ENCODE peak calls at places on chromosome 11, in ten cellular contexts. Q is choroid plexus epithelial cell, S is mesothelial cell of epicardium, C is body of pancreas, F is cardiac fibroblast, I is GM13977, G is uterus, R is kidney epithelial cell, U is AG10803, E is BE2C. T is an unnamed sample.

GRCh38 chr11:61796127-61796526 is 3.4 kb downstream of the FEN1 start:
- DNase-seq in Q (no peak), S (no peak), C (no peak), F (no peak), I (no peak), G (no peak), R (no peak), U (no peak), E (no peak), T (no peak)

GRCh38 chr11:22432331-22433065 is 94.3 kb downstream of the SLC17A6 start:
- DNase-seq in Q (peak), S (no peak), C (peak), F (peak), I (no peak), G (peak), R (no peak), U (peak), E (peak), T (no peak)

GRCh38 chr11:118897721-118898310 is 14.1 kb downstream of the CXCR5 start:
- DNase-seq in Q (no peak), S (no peak), C (no peak), F (no peak), I (no peak), G (peak), R (no peak), U (no peak), E (peak), T (no peak)

GRCh38 chr11:11279956-11280689 is 72.9 kb downstream of the CSNK2A3 start:
- DNase-seq in Q (peak), S (no peak), C (no peak), F (peak), I (no peak), G (no peak), R (no peak), U (no peak), E (no peak), T (no peak)

GRCh38 chr11:130721736-130722135 is 194.5 kb downstream of the SNX19 start:
- DNase-seq in Q (peak), S (no peak), C (no peak), F (peak), I (no peak), G (no peak), R (no peak), U (peak), E (no peak), T (no peak)

GRCh38 chr11:118148240-118148639 is 4.4 kb downstream of the SCN4B start:
- DNase-seq in Q (no peak), S (no peak), C (no peak), F (no peak), I (no peak), G (no peak), R (no peak), U (no peak), E (no peak), T (no peak)

GRCh38 chr11:71447791-71448256 is 369 bp downstream of the DHCR7 start:
- DNase-seq in Q (no peak), S (peak), C (no peak), F (peak), I (peak), G (no peak), R (no peak), U (peak), E (peak), T (peak)

GRCh38 chr11:35029979-35030378 is 109.0 kb upstream of the CD44 start:
- DNase-seq in Q (peak), S (no peak), C (no peak), F (peak), I (peak), G (no peak), R (peak), U (peak), E (no peak), T (no peak)

GRCh38 chr11:16603890-16604783 is 134.3 kb upstream of the C11orf58 start:
- DNase-seq in Q (no peak), S (no peak), C (peak), F (peak), I (no peak), G (no peak), R (no peak), U (no peak), E (no peak), T (no peak)

GRCh38 chr11:95930948-95931347 is 7.0 kb upstream of the MTMR2 start:
- DNase-seq in Q (no peak), S (no peak), C (no peak), F (no peak), I (no peak), G (no peak), R (no peak), U (no peak), E (no peak), T (no peak)

GRCh38 chr11:134585666-134586285 is 173.7 kb upstream of the B3GAT1 start:
- DNase-seq in Q (no peak), S (no peak), C (no peak), F (no peak), I (no peak), G (no peak), R (no peak), U (no peak), E (no peak), T (no peak)

GRCh38 chr11:66707486-66707885 is 21.5 kb downstream of the SPTBN2 start:
- DNase-seq in Q (no peak), S (no peak), C (no peak), F (no peak), I (no peak), G (no peak), R (no peak), U (no peak), E (no peak), T (no peak)

GRCh38 chr11:93685196-93685595 is 23.7 kb downstream of the CEP295 start:
- DNase-seq in Q (no peak), S (no peak), C (no peak), F (peak), I (no peak), G (no peak), R (no peak), U (no peak), E (no peak), T (no peak)

GRCh38 chr11:131511794-131512193 is 141.4 kb downstream of the NTM start:
- DNase-seq in Q (peak), S (no peak), C (peak), F (peak), I (peak), G (no peak), R (no peak), U (peak), E (no peak), T (no peak)

GRCh38 chr11:6315811-6316425 is 4.4 kb downstream of the CAVIN3 start:
- DNase-seq in Q (peak), S (peak), C (peak), F (peak), I (peak), G (peak), R (no peak), U (peak), E (peak), T (no peak)

GRCh38 chr11:56910785-56911184 is 77.9 kb upstream of the OR5AK2 start:
- DNase-seq in Q (peak), S (no peak), C (no peak), F (peak), I (no peak), G (no peak), R (no peak), U (no peak), E (no peak), T (no peak)

GRCh38 chr11:69711824-69712801 is 8.3 kb upstream of the FGF19 start:
- DNase-seq in Q (no peak), S (no peak), C (no peak), F (no peak), I (no peak), G (no peak), R (no peak), U (no peak), E (no peak), T (peak)

GRCh38 chr11:93700830-93701229 is 39.3 kb downstream of the CEP295 start:
- DNase-seq in Q (peak), S (no peak), C (no peak), F (peak), I (no peak), G (no peak), R (no peak), U (no peak), E (no peak), T (no peak)

GRCh38 chr11:13008625-13009475 is at the start of gene RASSF10:
- DNase-seq in Q (no peak), S (no peak), C (peak), F (peak), I (peak), G (no peak), R (peak), U (no peak), E (peak), T (no peak)

GRCh38 chr11:69290791-69291190 is 3.2 kb upstream of the MYEOV start:
- DNase-seq in Q (no peak), S (no peak), C (no peak), F (no peak), I (no peak), G (no peak), R (no peak), U (no peak), E (no peak), T (no peak)

GRCh38 chr11:129840236-129840635 is 24.6 kb downstream of the TMEM45B start:
- DNase-seq in Q (no peak), S (no peak), C (peak), F (no peak), I (no peak), G (no peak), R (no peak), U (no peak), E (no peak), T (no peak)

GRCh38 chr11:14852571-14853177 is 39.4 kb downstream of the CYP2R1 start:
- DNase-seq in Q (no peak), S (no peak), C (no peak), F (no peak), I (no peak), G (no peak), R (no peak), U (no peak), E (no peak), T (no peak)

GRCh38 chr11:72155751-72156150 is 20.2 kb downstream of the FOLR3 start:
- DNase-seq in Q (no peak), S (no peak), C (no peak), F (no peak), I (no peak), G (no peak), R (no peak), U (no peak), E (no peak), T (no peak)

GRCh38 chr11:26936109-26936508 is 57.8 kb upstream of the FIBIN start:
- DNase-seq in Q (no peak), S (no peak), C (no peak), F (no peak), I (no peak), G (no peak), R (no peak), U (no peak), E (no peak), T (no peak)

GRCh38 chr11:6437423-6437822 is 3.4 kb downstream of the HPX start:
- DNase-seq in Q (no peak), S (no peak), C (no peak), F (no peak), I (no peak), G (no peak), R (no peak), U (no peak), E (no peak), T (no peak)

GRCh38 chr11:72135891-72136676 is 559 bp downstream of the FOLR3 start:
- DNase-seq in Q (peak), S (no peak), C (no peak), F (no peak), I (no peak), G (no peak), R (no peak), U (no peak), E (no peak), T (no peak)

GRCh38 chr11:107018902-107019493 is 722 bp upstream of the GUCY1A2 start:
- DNase-seq in Q (peak), S (peak), C (peak), F (peak), I (peak), G (peak), R (no peak), U (peak), E (peak), T (no peak)

GRCh38 chr11:133040289-133040893 is 491.9 kb downstream of the OPCML start:
- DNase-seq in Q (no peak), S (no peak), C (no peak), F (no peak), I (no peak), G (no peak), R (peak), U (peak), E (no peak), T (no peak)

GRCh38 chr11:75442161-75442885 is 9.3 kb upstream of the KLHL35 start:
- DNase-seq in Q (no peak), S (no peak), C (no peak), F (no peak), I (no peak), G (no peak), R (no peak), U (no peak), E (no peak), T (no peak)

GRCh38 chr11:119389611-119390254 is 8.2 kb upstream of the USP2 start:
- DNase-seq in Q (peak), S (no peak), C (no peak), F (no peak), I (peak), G (no peak), R (no peak), U (no peak), E (peak), T (no peak)

GRCh38 chr11:3747704-3748103 is 49.6 kb downstream of the NUP98 start:
- DNase-seq in Q (peak), S (no peak), C (peak), F (peak), I (no peak), G (no peak), R (peak), U (peak), E (no peak), T (no peak)

GRCh38 chr11:132402056-132402684 is 1031.8 kb downstream of the NTM start:
- DNase-seq in Q (peak), S (no peak), C (peak), F (peak), I (peak), G (no peak), R (peak), U (peak), E (no peak), T (no peak)

GRCh38 chr11:17612221-17613188 is 65.4 kb downstream of the OTOG start:
- DNase-seq in Q (no peak), S (no peak), C (no peak), F (no peak), I (no peak), G (no peak), R (no peak), U (no peak), E (no peak), T (no peak)

GRCh38 chr11:115168229-115168671 is 336.0 kb downstream of the CADM1 start:
- DNase-seq in Q (no peak), S (no peak), C (peak), F (no peak), I (no peak), G (no peak), R (no peak), U (peak), E (no peak), T (no peak)

GRCh38 chr11:57248780-57249383 is 11.8 kb upstream of the APLNR start:
- DNase-seq in Q (peak), S (peak), C (peak), F (peak), I (no peak), G (peak), R (no peak), U (peak), E (peak), T (no peak)

GRCh38 chr11:66789097-66789890 is 53.9 kb upstream of the RCE1 start:
- DNase-seq in Q (no peak), S (no peak), C (no peak), F (no peak), I (no peak), G (no peak), R (no peak), U (no peak), E (no peak), T (no peak)

GRCh38 chr11:19890308-19890707 is 177.7 kb downstream of the NAV2 start:
- DNase-seq in Q (peak), S (no peak), C (no peak), F (peak), I (no peak), G (no peak), R (peak), U (peak), E (no peak), T (no peak)

GRCh38 chr11:82233211-82233610 is 500.5 kb downstream of the FAM181B start:
- DNase-seq in Q (peak), S (no peak), C (no peak), F (no peak), I (no peak), G (no peak), R (no peak), U (no peak), E (no peak), T (no peak)

GRCh38 chr11:33984682-33985389 is 66.7 kb upstream of the CAPRIN1 start:
- DNase-seq in Q (peak), S (no peak), C (no peak), F (peak), I (no peak), G (no peak), R (no peak), U (no peak), E (no peak), T (no peak)
- TF ChIP-seq CTCF in Q (peak), S (no peak), C (no peak), F (peak), I (no peak), G (no peak), R (no peak), U (peak), E (no peak), T (no peak)

GRCh38 chr11:96943970-96944369 is 554.2 kb downstream of the JRKL start:
- DNase-seq in Q (no peak), S (no peak), C (no peak), F (no peak), I (no peak), G (no peak), R (no peak), U (no peak), E (no peak), T (no peak)
- TF ChIP-seq CTCF in Q (no peak), S (peak), C (no peak), F (no peak), I (no peak), G (no peak), R (no peak), U (no peak), E (no peak), T (no peak)

DNA sequence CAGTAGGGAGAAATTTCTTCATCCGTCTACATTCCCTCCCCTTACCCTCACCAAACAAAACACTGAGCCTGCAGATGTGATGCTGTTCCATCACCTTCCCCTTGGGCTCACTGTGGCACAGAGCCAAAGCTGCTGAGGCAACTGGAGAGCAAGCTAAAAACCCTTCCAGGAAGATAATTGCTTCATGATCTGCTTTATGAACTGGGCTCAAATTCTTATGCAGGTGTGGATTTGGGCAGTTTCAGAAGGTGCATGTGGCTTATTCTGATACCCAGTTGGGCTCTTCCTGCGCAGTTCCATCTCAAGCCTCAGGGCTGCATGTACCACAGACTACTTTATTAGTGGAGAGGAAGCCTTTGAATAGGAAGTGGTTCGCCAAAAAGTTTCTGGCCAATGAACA is 58.3 kb downstream of the AAMDC start:
- DNase-seq in Q (peak), S (no peak), C (no peak), F (peak), I (no peak), G (peak), R (no peak), U (peak), E (peak), T (no peak)
- TF ChIP-seq CTCF in Q (peak), S (no peak), C (no peak), F (peak), I (no peak), G (peak), R (no peak), U (peak), E (peak), T (no peak)

GRCh38 chr11:1571760-1572199 is 291 bp downstream of the DUSP8 start:
- DNase-seq in Q (no peak), S (no peak), C (no peak), F (no peak), I (no peak), G (no peak), R (no peak), U (no peak), E (no peak), T (no peak)

GRCh38 chr11:1572200-1573076 is at the start of gene DUSP8:
- DNase-seq in Q (peak), S (peak), C (peak), F (peak), I (peak), G (peak), R (peak), U (peak), E (peak), T (peak)

GRCh38 chr11:1573847-1574255 is 1.8 kb upstream of the DUSP8 start:
- DNase-seq in Q (no peak), S (no peak), C (peak), F (no peak), I (peak), G (peak), R (no peak), U (no peak), E (no peak), T (no peak)

GRCh38 chr11:1574256-1575242 is 2.5 kb upstream of the DUSP8 start:
- DNase-seq in Q (peak), S (no peak), C (peak), F (peak), I (peak), G (peak), R (no peak), U (peak), E (peak), T (peak)

DNA sequence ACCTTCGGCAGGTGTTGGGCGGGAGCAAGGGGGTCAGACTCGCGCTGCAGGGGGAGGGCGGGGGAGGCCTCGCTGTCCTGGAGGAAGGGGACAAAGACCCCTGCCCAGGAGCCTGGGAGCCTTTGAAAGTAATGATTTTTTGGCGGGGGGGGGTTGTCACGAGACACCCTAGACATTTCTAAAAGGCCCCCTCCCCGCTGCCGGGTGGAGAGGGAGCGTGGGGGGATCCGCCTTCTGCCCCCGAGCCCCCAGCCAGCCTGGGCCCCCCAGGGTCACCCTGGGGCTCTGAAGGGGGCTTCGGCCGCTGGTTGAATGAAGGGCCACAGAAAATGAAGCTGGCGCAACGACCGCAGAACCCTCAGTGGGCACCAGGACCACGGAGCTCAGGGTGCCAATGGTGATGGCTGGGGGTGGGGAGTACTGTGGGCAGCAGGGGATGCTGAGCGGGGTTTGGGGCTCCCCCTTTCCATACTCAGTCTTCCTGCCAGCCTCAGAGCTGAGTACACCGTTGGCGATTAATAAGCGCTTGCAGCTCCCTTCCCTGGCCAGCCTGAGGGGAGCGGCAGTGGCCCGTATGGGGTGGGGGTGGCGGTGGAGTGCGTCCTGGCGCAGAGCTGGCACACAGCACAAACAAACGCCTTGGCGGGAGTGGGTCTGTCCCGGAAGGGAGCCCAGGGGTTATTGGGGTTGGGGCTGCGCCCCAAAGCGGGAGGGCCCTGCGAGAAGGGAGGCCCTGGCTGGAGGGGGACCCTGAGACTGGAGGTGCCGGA is 1.2 kb upstream of the DUSP8 start:
- DNase-seq in Q (no peak), S (no peak), C (peak), F (no peak), I (peak), G (no peak), R (no peak), U (no peak), E (no peak), T (peak)
- TF ChIP-seq CTCF in Q (no peak), S (no peak), C (no peak), F (no peak), I (no peak), G (no peak), R (no peak), U (no peak), E (no peak), T (no peak)

DNA sequence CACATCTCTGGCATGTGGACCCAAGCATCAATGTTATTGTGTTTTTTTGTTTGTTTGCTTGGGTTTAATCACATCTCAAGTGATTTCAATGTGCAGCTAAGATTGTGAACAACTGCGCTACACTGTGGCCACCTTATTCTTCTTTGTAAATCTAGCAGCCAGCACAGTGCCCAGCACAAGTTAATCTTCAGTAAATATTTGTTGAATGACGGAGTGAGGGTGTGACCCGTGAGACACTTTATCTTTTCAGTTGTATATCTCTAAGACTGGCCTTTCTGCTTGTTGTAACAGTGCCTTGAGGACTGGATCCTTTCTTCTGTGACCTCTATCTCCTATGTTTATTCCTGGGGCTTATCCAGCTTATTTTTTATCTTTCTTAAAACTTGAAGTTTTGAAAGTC is 21.4 kb upstream of the AMOTL1 start:
- DNase-seq in Q (no peak), S (no peak), C (peak), F (no peak), I (no peak), G (no peak), R (no peak), U (no peak), E (no peak), T (no peak)
- TF ChIP-seq CTCF in Q (no peak), S (no peak), C (no peak), F (no peak), I (no peak), G (no peak), R (no peak), U (no peak), E (no peak), T (no peak)

GRCh38 chr11:7830740-7831139 is 34.0 kb upstream of the OR5P2 start:
- DNase-seq in Q (no peak), S (no peak), C (no peak), F (no peak), I (no peak), G (no peak), R (no peak), U (no peak), E (no peak), T (no peak)

GRCh38 chr11:7833527-7833926 is 36.8 kb upstream of the OR5P2 start:
- DNase-seq in Q (no peak), S (no peak), C (no peak), F (no peak), I (no peak), G (no peak), R (no peak), U (no peak), E (no peak), T (no peak)
- TF ChIP-seq CTCF in Q (no peak), S (no peak), C (no peak), F (no peak), I (no peak), G (no peak), R (no peak), U (no peak), E (no peak), T (no peak)